ENCODE peak calls at places on chromosomes 3 and 15, in five cellular contexts. N is tibial nerve, K is BE2C, F is choroid plexus epithelial cell, B is HFF-Myc. J is an unnamed sample.

GRCh38 chr3:24156466-24156865 is 211.4 kb downstream of the NR1D2 start:
- DNase-seq in B (peak), N (no peak), F (peak), K (no peak), J (no peak)

GRCh38 chr15:71761649-71762048 is 48.7 kb upstream of the NR2E3 start:
- DNase-seq in K (no peak), F (peak), N (no peak), B (peak), J (no peak)

GRCh38 chr15:29207758-29208108 is 61.9 kb downstream of the NSMCE3 start:
- DNase-seq in B (no peak), F (no peak), K (no peak), N (no peak), J (no peak)

GRCh38 chr3:85576801-85577200 is 618.0 kb downstream of the CADM2 start:
- DNase-seq in K (no peak), B (no peak), N (no peak), F (no peak), J (no peak)

GRCh38 chr15:100533934-100534333 is 5.2 kb upstream of the CERS3 start:
- DNase-seq in B (no peak), F (no peak), N (no peak), K (no peak), J (no peak)

GRCh38 chr3:172341482-172342059 is 106.7 kb downstream of the GHSR start:
- DNase-seq in K (no peak), F (peak), B (peak), N (no peak), J (no peak)

GRCh38 chr3:52890735-52891134 is 6.6 kb downstream of the STIMATE start:
- DNase-seq in N (no peak), F (no peak), B (no peak), K (no peak), J (no peak)

GRCh38 chr3:81929697-81930096 is 168.3 kb upstream of the GBE1 start:
- DNase-seq in K (peak), N (no peak), B (no peak), F (no peak), J (no peak)

GRCh38 chr3:141524988-141525387 is 38.2 kb downstream of the RASA2 start:
- DNase-seq in K (no peak), B (no peak), F (no peak), N (no peak), J (no peak)

GRCh38 chr15:43516185-43516584 is 1.2 kb upstream of the MAP1A start:
- DNase-seq in B (no peak), F (no peak), K (no peak), N (no peak), J (no peak)

GRCh38 chr15:33194237-33194636 is 277 bp downstream of the FMN1 start:
- DNase-seq in K (no peak), F (no peak), B (no peak), N (no peak), J (no peak)

GRCh38 chr3:50139718-50140423 is 15.3 kb upstream of the SEMA3F start:
- DNase-seq in B (no peak), N (no peak), K (no peak), F (no peak), J (no peak)

GRCh38 chr3:174776123-174776522 is 83.0 kb upstream of the NAALADL2 start:
- DNase-seq in N (no peak), K (no peak), F (peak), B (no peak), J (no peak)

GRCh38 chr3:10783360-10784346 is 32.4 kb upstream of the SLC6A11 start:
- DNase-seq in N (no peak), B (no peak), K (peak), F (peak), J (no peak)

GRCh38 chr3:129702934-129703712 is 96.6 kb upstream of the PLXND1 start:
- DNase-seq in K (no peak), B (no peak), F (no peak), N (no peak), J (no peak)

GRCh38 chr15:40354408-40355171 is 3.4 kb upstream of the DISP2 start:
- DNase-seq in K (peak), N (no peak), F (peak), B (no peak), J (peak)

GRCh38 chr15:43769584-43770228 is 7.1 kb downstream of the ELL3 start:
- DNase-seq in F (peak), K (peak), N (no peak), B (peak), J (peak)

GRCh38 chr3:178658694-178659315 is 122.6 kb downstream of the KCNMB2 start:
- DNase-seq in N (no peak), K (no peak), F (no peak), B (no peak), J (no peak)

GRCh38 chr3:133700351-133700750 is 38.6 kb upstream of the TOPBP1 start:
- DNase-seq in N (no peak), F (no peak), B (no peak), K (no peak), J (no peak)

GRCh38 chr3:187951452-187952190 is 202.3 kb upstream of the LPP start:
- DNase-seq in N (no peak), F (no peak), K (no peak), B (no peak), J (no peak)

GRCh38 chr15:70362911-70363310 is 265.2 kb upstream of the TLE3 start:
- DNase-seq in N (no peak), B (no peak), K (peak), F (peak), J (peak)

GRCh38 chr3:62365311-62366092 is 7.8 kb downstream of the FEZF2 start:
- DNase-seq in K (no peak), F (no peak), N (no peak), B (no peak), J (no peak)

GRCh38 chr3:193764959-193765358 is 172.0 kb downstream of the OPA1 start:
- DNase-seq in K (no peak), F (no peak), N (no peak), B (no peak), J (no peak)

GRCh38 chr3:179452166-179452544 is 885 bp upstream of the GNB4 start:
- DNase-seq in K (no peak), N (no peak), B (no peak), F (peak), J (no peak)

GRCh38 chr3:127694467-127695215 is 21.9 kb downstream of the ABTB1 start:
- DNase-seq in F (no peak), N (no peak), K (peak), B (no peak), J (no peak)

GRCh38 chr3:53379898-53380297 is 32.6 kb upstream of the DCP1A start:
- DNase-seq in K (no peak), F (no peak), B (no peak), N (no peak), J (no peak)

GRCh38 chr15:66894363-66894762 is 171.0 kb upstream of the SMAD3 start:
- DNase-seq in F (no peak), N (no peak), B (no peak), K (no peak), J (peak)

GRCh38 chr3:14434105-14434504 is 31.7 kb downstream of the SLC6A6 start:
- DNase-seq in B (no peak), K (no peak), N (no peak), F (no peak), J (no peak)

DNA sequence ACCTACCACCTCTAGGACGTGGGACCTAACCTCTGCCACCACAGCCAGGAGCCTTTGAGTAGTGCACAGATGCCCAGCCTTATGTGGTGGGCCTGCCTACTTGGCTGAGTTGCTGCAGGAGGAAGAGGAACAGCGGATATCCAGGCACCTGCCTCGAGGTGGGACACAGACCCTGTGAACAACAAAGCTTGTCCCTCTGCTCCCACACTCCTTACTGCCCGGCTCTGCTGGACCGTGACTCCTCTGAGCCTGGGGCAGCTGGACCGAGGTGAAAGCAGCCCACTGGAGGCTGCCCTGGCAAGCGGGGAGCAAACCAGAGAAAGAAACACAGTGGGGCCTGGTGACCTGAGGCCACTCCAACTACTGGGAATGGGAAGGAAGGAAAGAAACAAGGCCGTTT is 97.8 kb downstream of the SEC22A start:
- DNase-seq in N (no peak), F (no peak), B (no peak), K (no peak), J (no peak)
- TF ChIP-seq CTCF in N (no peak), F (no peak), B (no peak), K (no peak), J (no peak)

GRCh38 chr15:69163124-69163669 is 2.8 kb downstream of the GLCE start:
- DNase-seq in B (no peak), F (no peak), N (no peak), K (no peak), J (no peak)

GRCh38 chr15:69161878-69162213 is 1.4 kb downstream of the GLCE start:
- DNase-seq in B (no peak), N (no peak), K (no peak), F (no peak), J (no peak)

GRCh38 chr15:69159805-69160140 is 662 bp upstream of the GLCE start:
- DNase-seq in N (no peak), F (no peak), K (no peak), B (no peak), J (no peak)

GRCh38 chr15:69160141-69160975 is at the start of gene GLCE:
- DNase-seq in K (peak), N (peak), B (peak), F (peak), J (peak)

DNA sequence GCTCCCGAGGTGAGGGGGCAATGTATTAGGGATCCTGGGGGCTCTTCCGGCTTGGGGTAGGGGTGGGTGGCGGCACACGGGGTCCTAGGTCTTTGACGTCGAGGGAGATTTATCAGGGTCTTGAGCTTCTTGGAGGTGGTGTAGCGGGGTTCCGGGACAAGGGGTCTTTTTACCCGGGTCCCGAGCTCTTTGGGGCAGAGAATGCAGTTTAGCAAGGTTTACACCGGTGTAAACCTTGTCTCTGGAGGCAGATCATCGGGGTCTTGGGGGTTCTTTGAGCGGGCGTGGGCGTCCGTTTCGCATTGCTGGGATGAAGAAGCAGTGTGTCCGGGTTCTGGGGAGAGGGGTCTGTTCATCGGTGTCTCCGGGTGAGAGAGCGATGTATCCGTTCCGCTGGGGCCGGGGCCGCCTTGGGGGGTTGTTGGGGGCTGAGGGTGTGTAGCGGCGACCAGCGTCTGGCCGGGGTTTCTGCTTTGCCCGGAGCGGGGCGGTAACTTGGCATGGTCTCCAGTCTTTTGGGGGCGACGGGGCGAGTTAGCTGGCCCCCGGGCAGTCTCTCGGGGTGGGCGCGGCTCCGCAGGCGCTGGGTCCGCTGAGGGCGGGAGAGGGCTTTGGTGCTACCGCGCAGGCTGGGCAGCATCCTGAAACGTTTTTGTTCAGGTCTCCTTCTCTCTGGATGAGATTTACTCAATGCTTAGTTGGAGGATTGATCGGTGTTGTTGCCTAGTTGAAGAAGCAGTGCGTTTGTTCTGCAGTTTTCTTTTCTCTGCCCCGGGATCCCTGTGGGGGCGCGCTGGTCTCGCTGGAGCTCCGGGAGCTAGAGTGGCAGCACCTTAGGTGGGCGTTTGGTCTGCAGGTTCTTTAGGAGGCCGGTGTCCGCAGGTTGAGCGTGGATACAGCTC is 792 bp downstream of the GLCE start:
- DNase-seq in N (no peak), K (peak), B (no peak), F (peak), J (no peak)
- TF ChIP-seq CTCF in N (no peak), K (peak), B (peak), F (peak), J (no peak)

GRCh38 chr3:166425900-166426611 is 588.8 kb upstream of the BCHE start:
- DNase-seq in B (no peak), N (no peak), F (no peak), K (no peak), J (no peak)
- TF ChIP-seq CTCF in B (no peak), N (no peak), F (no peak), K (no peak), J (no peak)

DNA sequence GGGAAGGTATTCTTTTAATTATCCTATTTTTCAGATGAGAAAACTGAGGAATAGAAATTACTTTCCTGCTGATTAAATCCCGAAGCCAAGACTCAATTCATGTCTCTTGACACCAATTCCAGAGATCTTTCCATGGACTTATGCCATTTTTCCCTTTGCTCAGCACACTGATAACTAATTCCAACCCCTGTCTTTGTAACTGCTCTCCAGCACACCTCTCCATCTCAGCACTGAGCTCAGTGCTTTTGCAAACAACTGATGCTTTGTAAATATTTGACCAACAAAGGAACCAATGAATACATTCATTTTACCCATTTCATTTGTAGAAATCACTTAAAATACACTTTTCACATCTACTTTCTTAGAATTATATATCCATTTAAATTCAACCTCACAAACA is 249.1 kb downstream of the IL5RA start:
- DNase-seq in B (no peak), K (no peak), N (no peak), F (no peak), J (no peak)
- TF ChIP-seq CTCF in B (no peak), K (no peak), N (no peak), F (no peak), J (no peak)

DNA sequence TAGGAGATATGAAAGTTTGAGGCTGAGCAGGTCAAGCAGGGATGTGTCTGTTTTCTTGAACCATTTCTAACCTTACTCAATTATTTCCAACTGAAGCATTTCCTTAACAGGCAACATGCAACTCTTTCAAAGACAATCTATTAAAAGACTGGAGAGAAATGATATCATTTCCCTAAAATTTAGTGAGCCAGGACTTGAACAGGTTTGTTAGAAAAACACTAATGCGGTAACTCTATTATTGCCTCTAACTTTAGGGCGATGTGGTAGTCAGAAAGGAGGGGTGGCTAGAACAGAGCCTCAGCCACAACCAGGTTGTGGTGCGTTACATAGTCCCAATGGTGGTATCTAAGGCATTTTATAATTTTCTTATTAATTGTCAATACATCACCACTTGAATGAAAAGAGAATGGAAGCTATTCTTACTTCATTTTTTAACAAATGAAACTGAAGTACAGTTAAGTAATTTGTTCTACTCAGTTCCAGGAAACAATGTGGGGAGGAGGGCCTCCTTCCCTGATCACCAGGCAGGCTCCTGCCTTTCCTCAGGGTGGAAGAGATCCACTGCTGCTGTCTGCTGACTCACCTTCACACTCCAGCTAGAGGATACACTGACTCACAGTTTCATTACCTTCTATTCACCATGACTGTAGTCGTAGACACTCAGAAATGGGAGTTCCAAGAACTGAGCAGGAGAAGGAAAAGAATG is 22.8 kb downstream of the MYO1E start:
- DNase-seq in F (peak), B (peak), K (no peak), N (no peak), J (no peak)
- TF ChIP-seq CTCF in F (peak), B (no peak), K (no peak), N (no peak), J (no peak)

DNA sequence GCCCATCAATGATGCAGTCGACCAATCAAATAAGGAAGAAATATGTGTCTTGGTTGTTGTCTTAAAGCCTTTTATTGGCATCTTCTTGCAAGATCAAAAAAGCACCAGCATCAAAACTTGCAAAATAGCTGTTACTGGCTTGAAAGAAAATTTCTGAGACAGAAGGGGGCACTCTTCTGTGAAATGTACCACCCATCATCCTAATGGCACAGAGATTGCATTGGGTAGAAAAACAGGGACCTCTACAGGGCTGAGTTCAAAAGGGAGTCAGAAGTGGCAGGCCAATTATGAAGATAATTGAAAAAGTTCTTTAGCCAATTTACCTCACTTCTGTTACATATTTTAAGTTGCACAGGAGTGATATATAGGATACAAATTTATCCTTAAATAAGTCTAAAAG is 122.3 kb upstream of the GPR149 start:
- DNase-seq in F (no peak), B (no peak), K (no peak), N (no peak), J (no peak)
- TF ChIP-seq CTCF in F (no peak), B (peak), K (no peak), N (no peak), J (no peak)

DNA sequence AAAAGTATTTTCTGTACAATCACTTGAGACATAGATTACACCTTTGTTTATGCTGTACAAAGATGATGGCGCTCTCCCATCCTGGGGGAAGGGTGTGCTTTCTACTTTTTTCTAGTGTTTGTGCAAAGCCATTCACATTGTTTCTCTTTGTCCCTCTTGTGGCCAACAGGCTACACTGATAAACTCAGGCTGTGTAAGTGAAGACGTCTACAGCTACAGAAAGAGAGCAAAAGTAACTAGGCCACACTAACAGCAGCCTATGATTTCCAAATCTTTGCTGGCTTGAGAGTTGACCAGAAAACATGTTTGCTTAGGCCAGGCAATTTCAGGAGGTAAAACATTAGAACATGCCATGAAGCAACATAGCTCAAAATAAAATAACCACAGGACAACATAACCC is 75.1 kb downstream of the FOXB1 start:
- DNase-seq in N (no peak), K (no peak), F (peak), B (no peak), J (no peak)
- TF ChIP-seq CTCF in N (no peak), K (peak), F (peak), B (peak), J (peak)

GRCh38 chr3:165206454-165207266 is 10.5 kb upstream of the SLITRK3 start:
- DNase-seq in B (peak), K (peak), F (peak), N (peak), J (peak)
- TF ChIP-seq CTCF in B (peak), K (peak), F (peak), N (peak), J (peak)

DNA sequence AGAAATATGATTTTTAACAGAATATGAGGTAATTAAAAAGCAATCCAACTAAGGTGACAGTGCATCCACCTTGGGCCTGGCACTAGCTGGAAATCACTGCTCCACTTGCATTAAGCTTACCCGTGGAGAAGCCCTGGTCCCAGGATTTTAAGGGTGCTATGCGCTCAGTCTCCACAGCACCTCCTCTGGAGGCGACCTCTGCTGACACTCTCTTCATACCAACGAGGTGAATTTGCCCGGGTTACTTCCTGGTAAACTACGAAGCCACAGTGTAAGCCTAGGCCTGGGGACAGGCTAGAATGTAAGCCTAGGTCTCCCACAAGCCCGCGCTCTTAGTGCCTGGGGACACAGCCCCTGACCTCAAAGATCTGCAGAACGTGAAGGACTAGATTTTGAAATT is 793 bp downstream of the APOD start:
- DNase-seq in B (no peak), N (no peak), K (no peak), F (peak), J (no peak)
- TF ChIP-seq CTCF in B (no peak), N (no peak), K (no peak), F (peak), J (no peak)

J was measured in mesothelial cell of epicardium.